ENCODE peak calls at places on chromosomes 2 and 18, in eight cellular contexts. Y is heart left ventricle; U is heart right ventricle; N is Karpas-422; E is neuronal stem cell; H is CD8-positive, alpha-beta memory T cell; T is stomach; V is left ventricle myocardium inferior. B is an unnamed sample.

GRCh38 chr2:218671654-218672566 is at the start of the genes RNF25 and STK36:
- DNase-seq in Y (peak), N (peak), U (peak), E (peak), V (peak), H (peak), T (peak), B (peak)

GRCh38 chr2:195304310-195304709 is 352.7 kb upstream of the SLC39A10 start:
- DNase-seq in E (no peak), U (no peak), V (no peak), T (no peak), Y (no peak), H (no peak), N (peak), B (no peak)

GRCh38 chr2:124402274-124402673 is 377.2 kb downstream of the CNTNAP5 start:
- DNase-seq in H (no peak), E (no peak), V (no peak), U (no peak), N (no peak), Y (no peak), T (peak), B (no peak)

GRCh38 chr2:176657391-176657790 is 388.1 kb downstream of the MTX2 start:
- DNase-seq in Y (no peak), E (no peak), H (no peak), U (no peak), N (no peak), V (no peak), T (no peak), B (no peak)

GRCh38 chr2:8154270-8154669 is 527.6 kb upstream of the ID2 start:
- DNase-seq in Y (no peak), T (no peak), E (no peak), N (no peak), V (no peak), U (no peak), H (no peak), B (no peak)

GRCh38 chr2:46460241-46460921 is 19.0 kb upstream of the TMEM247 start:
- DNase-seq in U (peak), T (peak), Y (peak), V (peak), N (no peak), H (no peak), E (no peak), B (no peak)

GRCh38 chr2:169891593-169892298 is 64.5 kb downstream of the UBR3 start:
- DNase-seq in E (no peak), V (no peak), N (no peak), H (no peak), U (no peak), T (no peak), Y (no peak), B (peak)

GRCh38 chr2:11140492-11140891 is 14.8 kb upstream of the SLC66A3 start:
- DNase-seq in T (no peak), H (no peak), E (no peak), U (no peak), Y (no peak), N (no peak), V (no peak), B (no peak)

GRCh38 chr18:43482600-43482999 is 205.3 kb upstream of the SYT4 start:
- DNase-seq in N (no peak), Y (no peak), U (no peak), H (no peak), V (no peak), T (no peak), E (no peak), B (no peak)

GRCh38 chr2:26982102-26982742 is 11.8 kb downstream of the MAPRE3 start:
- DNase-seq in V (peak), Y (peak), N (peak), E (no peak), H (no peak), T (peak), U (peak), B (no peak)

GRCh38 chr2:169208026-169208425 is 138.7 kb downstream of the DHRS9 start:
- DNase-seq in U (no peak), Y (no peak), E (no peak), H (no peak), V (no peak), N (no peak), T (no peak), B (no peak)

GRCh38 chr2:216774620-216775019 is 79.3 kb upstream of the IGFBP5 start:
- DNase-seq in Y (peak), V (peak), T (no peak), H (no peak), E (no peak), N (no peak), U (peak), B (no peak)

GRCh38 chr2:42446503-42447271 is 47.1 kb downstream of the KCNG3 start:
- DNase-seq in U (no peak), H (no peak), E (no peak), T (no peak), V (no peak), Y (no peak), N (no peak), B (no peak)

GRCh38 chr2:9178905-9179571 is 27.6 kb upstream of the ASAP2 start:
- DNase-seq in N (no peak), V (peak), T (peak), H (no peak), U (peak), Y (peak), E (no peak), B (peak)

GRCh38 chr2:168008796-168009195 is 238.6 kb downstream of the STK39 start:
- DNase-seq in N (no peak), V (no peak), Y (no peak), E (no peak), T (no peak), H (no peak), U (no peak), B (no peak)

GRCh38 chr2:30969006-30969405 is 161.8 kb upstream of the CAPN13 start:
- DNase-seq in U (no peak), T (no peak), N (no peak), E (no peak), V (no peak), H (no peak), Y (no peak), B (no peak)

GRCh38 chr2:6977095-6977777 is 60.0 kb downstream of the RNF144A start:
- DNase-seq in N (no peak), E (no peak), H (no peak), U (peak), T (peak), V (peak), Y (peak), B (no peak)

GRCh38 chr2:173157894-173158293 is 82.2 kb downstream of the MAP3K20 start:
- DNase-seq in E (no peak), Y (no peak), T (no peak), V (no peak), U (no peak), N (no peak), H (no peak), B (no peak)

GRCh38 chr2:173161516-173161915 is 85.9 kb downstream of the MAP3K20 start:
- DNase-seq in U (no peak), T (no peak), V (no peak), N (no peak), E (no peak), H (no peak), Y (no peak), B (no peak)

GRCh38 chr2:173159794-173160463 is 84.3 kb downstream of the MAP3K20 start:
- DNase-seq in N (no peak), Y (peak), E (peak), V (peak), H (no peak), T (peak), U (peak), B (peak)

GRCh38 chr2:173161040-173161439 is 85.4 kb downstream of the MAP3K20 start:
- DNase-seq in E (no peak), U (no peak), T (no peak), V (no peak), H (no peak), N (no peak), Y (no peak), B (no peak)

DNA sequence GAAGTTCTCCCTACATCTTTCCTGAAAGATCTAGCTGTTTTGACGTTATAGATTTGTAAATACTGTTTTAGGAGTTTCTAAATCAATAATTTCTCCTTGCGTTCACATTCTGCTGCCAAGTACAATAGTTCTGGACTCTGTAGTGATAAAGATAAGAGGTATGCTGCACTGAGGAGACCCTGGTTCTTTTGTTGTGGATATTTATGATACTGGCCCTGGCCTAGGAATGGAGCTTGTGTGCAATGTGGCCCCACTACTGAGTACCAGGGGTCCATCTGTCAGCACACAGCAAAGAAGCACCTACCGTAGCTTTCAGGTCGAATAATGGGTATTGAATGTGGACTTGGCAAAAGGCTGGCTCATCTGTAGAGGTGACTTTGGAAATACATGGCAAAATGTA is 85.0 kb downstream of the MAP3K20 start:
- DNase-seq in H (no peak), U (no peak), Y (no peak), N (no peak), E (no peak), V (no peak), T (no peak), B (no peak)
- H3K27ac ChIP-seq in H (no peak), U (no peak), Y (peak), N (no peak), E (no peak), V (peak), T (peak), B (peak)

DNA sequence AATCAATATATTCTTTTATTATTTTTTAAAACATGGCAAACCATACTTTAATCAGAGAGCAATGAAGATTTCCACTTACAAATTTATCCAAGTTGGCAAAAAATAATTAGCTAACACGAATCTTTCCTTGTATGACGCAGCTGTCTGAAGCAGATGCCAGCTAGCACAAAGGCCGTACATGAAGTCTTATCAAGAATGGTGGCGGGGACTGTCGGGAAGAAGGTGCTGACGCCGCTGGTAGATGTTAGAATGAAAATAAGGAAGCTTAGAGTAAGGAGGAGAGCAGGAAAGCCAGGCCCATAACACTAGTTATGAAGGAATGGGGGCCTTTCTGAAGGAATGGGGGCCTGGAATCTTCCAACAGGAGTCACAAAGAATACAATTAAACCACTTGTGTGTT is 96.7 kb downstream of the ZNF516 start:
- DNase-seq in Y (no peak), H (no peak), T (peak), U (no peak), N (no peak), V (no peak), E (no peak), B (no peak)
- H3K27ac ChIP-seq in Y (peak), H (no peak), T (peak), U (no peak), N (no peak), V (no peak), E (no peak), B (no peak)

DNA sequence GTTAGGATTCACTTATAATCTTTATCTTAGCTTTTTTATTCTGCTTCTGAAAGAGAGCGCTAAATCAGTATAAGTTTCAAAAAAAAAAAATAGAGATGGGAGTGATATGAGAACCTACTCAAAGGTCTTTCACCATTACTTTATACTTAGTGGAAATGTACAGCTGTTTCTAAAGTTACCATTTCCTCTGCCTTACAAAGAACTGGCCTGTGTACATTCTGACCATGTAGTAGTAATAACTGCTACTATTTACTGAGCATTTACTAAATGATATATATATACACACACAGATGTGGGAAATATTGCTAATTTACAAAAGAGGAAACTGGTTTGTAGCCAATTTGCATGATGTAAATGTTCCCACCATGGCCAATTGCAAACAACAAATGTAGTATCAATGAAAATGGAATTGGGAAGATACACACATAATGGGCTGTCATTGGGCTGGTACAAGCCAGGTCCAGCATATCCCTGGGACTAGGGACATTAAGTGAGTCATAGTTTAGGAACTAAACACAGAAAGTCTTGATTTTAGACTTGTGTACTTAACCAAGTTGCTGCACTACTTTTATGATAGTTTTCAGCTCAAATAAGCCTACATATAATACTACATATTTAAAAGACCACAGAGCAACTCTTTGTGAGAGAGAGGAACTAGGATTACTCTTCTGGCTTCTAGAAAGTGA is 67.1 kb downstream of the DYNC1I2 start:
- DNase-seq in U (no peak), N (no peak), T (no peak), E (no peak), V (no peak), H (no peak), Y (no peak), B (no peak)
- H3K27ac ChIP-seq in U (no peak), N (no peak), T (no peak), E (no peak), V (no peak), H (no peak), Y (no peak), B (no peak)

DNA sequence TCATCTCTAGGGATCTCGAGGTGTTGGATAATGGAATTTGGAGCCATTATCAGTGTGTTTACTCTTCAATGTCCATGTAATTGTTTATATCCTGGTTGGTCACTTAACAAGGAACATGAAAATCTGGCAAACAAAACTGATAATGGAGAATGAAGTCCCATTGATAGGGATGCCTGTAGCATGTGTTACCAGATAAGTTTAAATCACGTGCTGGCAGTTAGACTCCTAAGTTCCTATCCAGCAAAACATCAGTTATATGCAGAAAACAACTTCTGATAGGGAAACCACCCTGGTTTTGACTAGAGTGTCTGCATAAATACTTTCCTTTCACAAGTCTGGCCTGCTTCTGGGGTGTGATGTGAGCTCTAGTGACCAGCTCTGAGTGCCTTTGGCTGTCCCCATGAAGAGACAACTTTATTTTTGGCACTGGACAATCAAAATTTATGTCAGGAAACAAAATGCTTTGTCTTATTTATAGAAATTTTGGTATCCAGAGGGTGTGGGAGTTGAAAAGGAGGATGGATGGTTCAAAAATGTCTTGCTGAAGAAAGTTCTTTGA is 82.0 kb downstream of the FHOD3 start:
- DNase-seq in Y (peak), N (no peak), E (no peak), U (peak), H (no peak), V (no peak), T (no peak), B (no peak)
- H3K27ac ChIP-seq in Y (peak), N (no peak), E (no peak), U (peak), H (no peak), V (peak), T (no peak), B (no peak)

DNA sequence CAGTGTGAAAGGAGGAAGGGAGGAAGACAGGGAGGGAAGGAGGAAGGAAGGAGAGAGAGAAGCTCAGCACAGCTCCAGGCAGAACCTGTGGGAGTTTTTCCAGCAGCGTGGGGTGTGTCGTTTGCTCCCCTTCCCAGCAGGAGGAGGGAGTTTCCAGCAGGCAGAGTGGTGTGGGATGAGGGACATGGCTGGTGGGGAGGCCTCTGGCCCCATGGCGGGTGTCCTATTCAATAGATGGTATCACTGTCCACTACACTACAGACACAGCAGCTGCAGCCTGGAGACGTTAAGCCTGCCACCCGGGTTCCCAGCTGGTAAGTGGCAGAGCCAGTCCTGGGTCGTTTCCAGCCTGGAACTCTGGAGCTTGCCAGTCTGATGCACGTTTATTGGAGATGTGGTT is 44.7 kb downstream of the GLI2 start:
- DNase-seq in E (no peak), H (no peak), V (no peak), Y (no peak), U (no peak), T (no peak), N (no peak), B (no peak)
- H3K27ac ChIP-seq in E (no peak), H (no peak), V (no peak), Y (no peak), U (no peak), T (no peak), N (no peak), B (no peak)

DNA sequence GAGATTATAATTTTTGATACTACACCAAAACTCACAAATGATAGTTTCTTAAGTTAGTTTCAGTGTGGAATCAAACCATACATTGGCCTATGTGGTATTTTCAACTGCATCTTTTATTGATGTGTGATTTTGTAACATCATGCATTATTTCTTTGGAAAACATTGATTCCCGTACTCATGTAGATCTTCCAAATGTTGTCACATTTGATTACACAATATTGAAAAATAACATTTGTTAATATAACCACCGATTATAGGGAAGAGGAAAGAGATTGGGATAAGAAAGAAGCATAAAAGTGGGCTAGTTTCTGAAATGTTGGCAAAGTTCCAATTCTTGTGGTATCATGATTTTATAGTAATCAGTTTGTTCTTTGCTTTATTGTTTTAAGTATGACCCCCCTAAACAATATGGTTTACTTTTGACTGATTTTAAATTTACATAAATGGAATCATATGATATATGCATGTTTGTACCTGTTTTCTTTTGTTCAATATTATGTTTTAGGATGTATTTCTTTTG is 117.2 kb upstream of the OTX1 start:
- DNase-seq in E (no peak), H (no peak), U (no peak), V (no peak), N (no peak), Y (no peak), T (no peak), B (no peak)
- H3K27ac ChIP-seq in E (no peak), H (no peak), U (no peak), V (no peak), N (no peak), Y (no peak), T (no peak), B (no peak)

B was measured in epithelial cell of prostate.